ENCODE peak calls at places on chromosomes 13 and 19, in five cellular contexts. M is A549, V is H9, E is Panc1, T is hepatocyte. O is an unnamed sample.

GRCh38 chr19:29606420-29606747 is 301 bp downstream of the POP4 start:
- DNase-seq in V (no peak), E (no peak), T (no peak), M (peak; percentile 66), O (no peak)

GRCh38 chr13:50678464-50679162 is 164.9 kb downstream of the DLEU7 start:
- DNase-seq in T (no peak), V (no peak), M (no peak), E (no peak), O (no peak)

GRCh38 chr19:39497850-39498261 is 891 bp upstream of the DLL3 start:
- DNase-seq in E (no peak), T (peak; percentile 75), M (no peak), V (peak; percentile 95), O (no peak)

GRCh38 chr13:111248822-111249221 is 71.6 kb upstream of the TEX29 start:
- DNase-seq in M (no peak), E (no peak), T (no peak), V (no peak), O (no peak)

GRCh38 chr19:44002212-44002565 is 568 bp upstream of the ZNF230 start:
- DNase-seq in M (peak; percentile 8), V (no peak), E (no peak), T (no peak), O (peak; percentile 2)

GRCh38 chr13:111547726-111548273 is 227.4 kb downstream of the TEX29 start:
- DNase-seq in V (no peak), E (no peak), M (no peak), T (no peak), O (no peak)

GRCh38 chr19:49985926-49986325 is 25.0 kb upstream of the SIGLEC11 start:
- DNase-seq in V (no peak), E (no peak), M (no peak), T (no peak), O (no peak)

GRCh38 chr13:51821666-51822065 is 17.7 kb upstream of the DHRS12 start:
- DNase-seq in M (no peak), E (no peak), T (no peak), V (no peak), O (no peak)

GRCh38 chr13:41137241-41137640 is 4.6 kb upstream of the KBTBD6 start:
- DNase-seq in V (no peak), T (no peak), E (no peak), M (no peak), O (peak; percentile 75)

GRCh38 chr13:41614671-41615519 is 157.5 kb downstream of the RGCC start:
- DNase-seq in T (peak; percentile 37), M (no peak), V (no peak), E (no peak), O (no peak)

GRCh38 chr13:32007494-32007893 is 24.1 kb upstream of the FRY start:
- DNase-seq in E (no peak), V (no peak), T (no peak), M (no peak), O (no peak)

GRCh38 chr13:50957620-50958019 is 48.0 kb downstream of the RNASEH2B start:
- DNase-seq in V (no peak), M (no peak), T (no peak), E (no peak), O (no peak)

GRCh38 chr19:48630289-48631036 is 6.7 kb downstream of the DBP start:
- DNase-seq in E (no peak), V (peak; percentile 79), M (no peak), T (peak; percentile 89), O (no peak)

GRCh38 chr13:112104873-112105234 is 37.9 kb downstream of the SOX1 start:
- DNase-seq in T (no peak), E (no peak), M (no peak), V (no peak), O (no peak)

GRCh38 chr13:106277483-106278154 is 257.8 kb downstream of the EFNB2 start:
- DNase-seq in E (no peak), M (no peak), T (no peak), V (no peak), O (no peak)

GRCh38 chr13:112217431-112217830 is 150.5 kb downstream of the SOX1 start:
- DNase-seq in T (no peak), E (no peak), V (no peak), M (no peak), O (no peak)

GRCh38 chr13:110965038-110965754 is 50.3 kb upstream of the ANKRD10 start:
- DNase-seq in V (no peak), T (peak; percentile 63), E (peak; percentile 45), M (peak; percentile 28), O (peak; percentile 69)

GRCh38 chr13:114145256-114145655 is 12.8 kb upstream of the RASA3 start:
- DNase-seq in V (no peak), M (no peak), E (no peak), T (no peak), O (no peak)

DNA sequence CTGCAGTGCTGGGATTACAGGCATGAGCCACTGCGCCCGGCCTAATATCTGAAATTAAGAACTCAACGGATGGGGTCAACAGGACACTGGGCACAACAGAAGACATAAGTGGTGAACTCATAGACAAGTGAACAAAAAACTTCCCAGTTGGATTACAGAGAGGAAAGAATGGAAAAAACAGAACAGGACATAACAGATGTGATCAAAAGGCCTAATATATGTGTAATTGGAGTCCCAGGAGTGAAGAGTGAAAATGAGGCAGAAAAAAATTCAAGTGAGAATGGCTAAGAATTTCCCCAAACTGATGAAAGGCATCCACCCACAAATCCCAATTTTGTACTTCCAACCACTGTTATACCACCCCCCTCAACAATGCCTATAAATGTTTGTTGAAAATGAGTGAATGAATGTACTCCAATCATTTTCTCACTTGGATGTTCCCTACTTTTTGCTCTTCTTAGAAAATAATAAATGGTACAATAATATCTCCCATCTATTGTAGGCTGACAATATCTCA is 18.3 kb upstream of the ANGPTL8 start:
- DNase-seq in V (no peak), T (no peak), M (no peak), E (no peak), O (no peak)
- H3K27ac ChIP-seq in V (no peak overlapping the region), T (no peak overlapping the region), M (no peak overlapping the region), E (no peak overlapping the region), O (no peak overlapping the region)

DNA sequence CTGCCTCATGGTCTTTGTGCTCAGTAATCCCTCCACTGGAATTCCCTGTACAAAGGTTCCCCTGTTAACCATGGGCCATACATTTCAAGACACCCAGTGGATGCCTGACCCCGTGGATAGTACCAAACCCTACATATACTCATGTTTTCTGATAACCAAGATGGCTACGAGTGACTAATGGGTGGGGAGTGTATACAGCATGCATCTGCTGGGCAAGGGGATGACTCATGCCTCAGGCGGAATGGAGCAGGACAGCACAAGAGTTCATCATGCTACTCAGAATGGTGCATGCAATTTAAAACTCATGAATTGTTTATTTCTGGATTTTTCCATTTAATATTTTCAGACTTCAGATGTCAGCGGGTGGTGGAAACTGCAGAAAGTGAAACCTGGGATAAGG is 13.3 kb upstream of the FGF9 start:
- DNase-seq in T (no peak), V (no peak), E (no peak), M (no peak), O (peak; percentile 82)
- TF ChIP-seq CTCF in T (no peak), V (no peak), E (no peak), M (no peak), O (no peak)

GRCh38 chr19:16402076-16402475 is 69.7 kb downstream of the EPS15L1 start:
- DNase-seq in V (no peak), M (no peak), E (no peak), T (no peak), O (no peak)

GRCh38 chr19:16400911-16401675 is 70.7 kb downstream of the EPS15L1 start:
- DNase-seq in M (no peak), V (no peak), T (no peak), E (no peak), O (no peak)

GRCh38 chr19:16405091-16405490 is 66.7 kb downstream of the EPS15L1 start:
- DNase-seq in T (no peak), E (no peak), M (no peak), V (no peak), O (no peak)

GRCh38 chr19:16404396-16404795 is 67.4 kb downstream of the EPS15L1 start:
- DNase-seq in T (no peak), M (no peak), E (no peak), V (no peak), O (no peak)

DNA sequence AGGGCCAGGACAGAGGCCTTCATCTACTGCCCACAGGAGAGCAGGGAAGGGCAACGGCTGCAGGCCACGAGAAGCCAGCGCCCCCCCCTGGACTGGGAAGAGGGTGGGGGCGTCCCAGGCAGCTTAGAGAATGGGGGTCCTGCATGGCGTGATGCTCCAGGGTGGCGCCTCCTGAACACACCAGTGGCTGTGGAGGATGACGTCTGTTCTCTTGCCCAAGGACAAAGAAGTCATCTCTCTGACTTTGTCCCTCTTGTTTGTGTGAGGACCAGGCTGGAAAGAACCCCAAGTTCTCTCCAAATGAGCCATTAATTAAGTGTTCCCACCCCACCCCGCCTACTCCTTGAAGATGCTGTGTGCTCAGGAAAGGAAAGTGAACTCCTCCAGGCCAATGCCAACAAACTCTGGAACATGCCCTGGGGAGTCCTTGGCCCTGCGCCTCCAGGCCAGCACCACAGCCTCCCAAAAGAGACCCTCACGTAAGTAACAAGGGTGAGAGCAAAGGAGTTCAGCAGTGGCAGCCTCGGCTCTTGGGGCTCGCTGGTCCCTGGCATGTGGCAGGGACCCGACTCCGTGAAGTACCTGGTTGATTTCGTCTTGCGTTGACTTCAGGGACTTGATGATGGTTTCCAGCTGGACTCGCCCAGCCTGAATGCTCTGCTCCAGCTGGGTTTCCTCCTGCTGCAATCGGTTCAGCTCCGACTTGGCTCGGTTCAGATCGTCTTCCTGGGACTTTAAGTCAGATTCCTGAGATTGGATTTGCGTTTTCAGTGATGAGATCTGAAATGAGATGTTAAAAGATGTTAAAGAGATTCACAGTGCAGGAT is 68.4 kb downstream of the EPS15L1 start:
- DNase-seq in T (no peak), V (no peak), E (no peak), M (no peak), O (no peak)
- H3K27ac ChIP-seq in T (no peak overlapping the region), V (no peak overlapping the region), E (no peak overlapping the region), M (no peak overlapping the region), O (no peak overlapping the region)

GRCh38 chr19:47123406-47123805 is 7.2 kb upstream of the SAE1 start:
- DNase-seq in E (no peak), T (no peak), V (no peak), M (no peak), O (no peak)

GRCh38 chr19:47125669-47125938 is 5.0 kb upstream of the SAE1 start:
- DNase-seq in M (no peak), V (no peak), T (no peak), E (no peak), O (no peak)

GRCh38 chr19:47122359-47123335 is 8.0 kb upstream of the SAE1 start:
- DNase-seq in M (no peak), V (no peak), E (peak; percentile 72), T (no peak), O (peak; percentile 50)

GRCh38 chr19:47129579-47129978 is 1.1 kb upstream of the SAE1 start:
- DNase-seq in E (no peak), T (no peak), M (no peak), V (no peak), O (no peak)

DNA sequence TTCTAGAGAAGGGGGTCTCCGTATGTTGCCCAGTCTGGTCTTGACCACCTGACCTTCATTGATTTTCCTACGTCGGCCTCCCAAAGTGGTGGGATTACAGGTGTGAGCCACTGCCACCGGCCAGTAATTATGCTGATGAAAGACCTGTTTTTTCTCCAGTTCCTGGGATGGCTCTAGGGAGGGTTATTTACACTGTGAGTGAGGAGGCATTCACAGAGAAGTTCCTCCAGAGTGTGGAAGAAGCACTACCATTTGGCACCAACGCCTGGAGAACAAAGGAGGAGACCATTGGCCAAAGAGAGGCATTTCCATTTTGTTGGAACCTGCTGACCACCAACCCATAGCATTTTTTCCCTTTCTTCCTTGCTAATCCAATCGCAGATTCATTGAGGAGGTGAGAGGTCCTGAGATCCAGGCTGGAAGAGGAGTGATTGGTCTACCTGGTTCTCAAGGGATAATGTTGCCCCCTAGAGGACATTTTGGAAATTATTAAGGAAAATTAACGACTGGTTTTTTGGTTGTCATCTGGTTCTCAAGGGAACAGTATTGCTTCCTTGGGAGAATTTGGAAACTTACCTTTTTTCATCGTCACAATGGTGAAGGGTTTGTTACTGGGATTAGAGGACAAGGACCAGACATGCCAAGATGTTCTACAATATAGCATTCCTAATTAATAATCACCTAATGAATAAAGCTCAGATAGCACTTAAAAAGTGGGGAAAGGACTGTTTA is 5.5 kb upstream of the SAE1 start:
- DNase-seq in V (peak; percentile 69), T (peak; percentile 86), M (peak; percentile 86), E (no peak), O (peak; percentile 55)
- TF ChIP-seq CTCF in V (peak; percentile 83), T (peak; percentile 79), M (peak; percentile 95), E (peak; percentile 71), O (peak; percentile 69)